ENCODE peak calls at places on chromosome 18, in four cellular contexts. One of them, this sample, is unnamed.

GRCh38 chr18:75727479-75727878 is 300.0 kb upstream of the SMIM21 start:
- DNase-seq in mesendoderm: peak
- DNase-seq in H1: peak
- DNase-seq in IMR-90: peak
- DNase-seq in this sample: peak

GRCh38 chr18:12703714-12704113 is 872 bp downstream of the PSMG2 start:
- DNase-seq in IMR-90: peak
- DNase-seq in mesendoderm: peak
- DNase-seq in H1: no peak
- DNase-seq in this sample: no peak

GRCh38 chr18:58848685-58849084 is 16.0 kb upstream of the ZNF532 start:
- DNase-seq in mesendoderm: peak
- DNase-seq in H1: no peak
- DNase-seq in IMR-90: peak
- DNase-seq in this sample: peak

GRCh38 chr18:6055711-6056110 is 160.4 kb upstream of the TMEM200C start:
- DNase-seq in IMR-90: peak
- DNase-seq in mesendoderm: no peak
- DNase-seq in H1: no peak
- DNase-seq in this sample: no peak

GRCh38 chr18:35231052-35231451 is 9.8 kb upstream of the ZNF397 start:
- DNase-seq in H1: peak
- DNase-seq in mesendoderm: peak
- DNase-seq in IMR-90: peak
- DNase-seq in this sample: peak

GRCh38 chr18:42782929-42783328 is 332.6 kb downstream of the RIT2 start:
- DNase-seq in mesendoderm: no peak
- DNase-seq in H1: no peak
- DNase-seq in IMR-90: no peak
- DNase-seq in this sample: no peak

GRCh38 chr18:58542426-58543159 is 86.3 kb downstream of the ALPK2 start:
- DNase-seq in IMR-90: no peak
- DNase-seq in H1: no peak
- DNase-seq in mesendoderm: no peak
- DNase-seq in this sample: no peak

GRCh38 chr18:8711736-8712135 is 6.4 kb downstream of the MTCL1 start:
- DNase-seq in H1: no peak
- DNase-seq in IMR-90: no peak
- DNase-seq in mesendoderm: no peak
- DNase-seq in this sample: no peak

GRCh38 chr18:25349926-25350560 is 1.9 kb downstream of the ZNF521 start:
- DNase-seq in IMR-90: peak
- DNase-seq in mesendoderm: peak
- DNase-seq in H1: no peak
- DNase-seq in this sample: peak

GRCh38 chr18:44568986-44569385 is 111.7 kb upstream of the SETBP1 start:
- DNase-seq in mesendoderm: peak
- DNase-seq in H1: no peak
- DNase-seq in IMR-90: no peak
- DNase-seq in this sample: no peak

GRCh38 chr18:41466436-41467160 is 488.4 kb upstream of the PIK3C3 start:
- DNase-seq in mesendoderm: no peak
- DNase-seq in H1: no peak
- DNase-seq in IMR-90: no peak
- DNase-seq in this sample: no peak

GRCh38 chr18:67476585-67476984 is 39.9 kb downstream of the DSEL start:
- DNase-seq in H1: no peak
- DNase-seq in IMR-90: peak
- DNase-seq in mesendoderm: no peak
- DNase-seq in this sample: no peak

GRCh38 chr18:79107886-79108285 is 38.7 kb downstream of the ATP9B start:
- DNase-seq in H1: no peak
- DNase-seq in mesendoderm: no peak
- DNase-seq in IMR-90: no peak
- DNase-seq in this sample: no peak

GRCh38 chr18:63402246-63403164 is 19.8 kb downstream of the VPS4B start:
- DNase-seq in IMR-90: no peak
- DNase-seq in mesendoderm: no peak
- DNase-seq in H1: no peak
- DNase-seq in this sample: no peak

GRCh38 chr18:9516437-9517064 is 41.2 kb downstream of the RALBP1 start:
- DNase-seq in H1: no peak
- DNase-seq in mesendoderm: peak
- DNase-seq in IMR-90: peak
- DNase-seq in this sample: no peak

GRCh38 chr18:9916067-9916684 is 2.4 kb downstream of the VAPA start:
- DNase-seq in mesendoderm: no peak
- DNase-seq in IMR-90: peak
- DNase-seq in H1: no peak
- DNase-seq in this sample: no peak

GRCh38 chr18:25113081-25113480 is 238.9 kb downstream of the ZNF521 start:
- DNase-seq in H1: no peak
- DNase-seq in IMR-90: no peak
- DNase-seq in mesendoderm: peak
- DNase-seq in this sample: peak

GRCh38 chr18:75654928-75655745 is 227.6 kb upstream of the SMIM21 start:
- DNase-seq in H1: peak
- DNase-seq in mesendoderm: peak
- DNase-seq in IMR-90: no peak
- DNase-seq in this sample: peak

GRCh38 chr18:62621546-62621945 is 93.8 kb upstream of the PHLPP1 start:
- DNase-seq in IMR-90: no peak
- DNase-seq in H1: no peak
- DNase-seq in mesendoderm: no peak
- DNase-seq in this sample: no peak

GRCh38 chr18:33700513-33700976 is 122.5 kb downstream of the ASXL3 start:
- DNase-seq in IMR-90: no peak
- DNase-seq in mesendoderm: no peak
- DNase-seq in H1: no peak
- DNase-seq in this sample: no peak

GRCh38 chr18:73943763-73944162 is 203.9 kb downstream of the FBXO15 start:
- DNase-seq in IMR-90: no peak
- DNase-seq in H1: no peak
- DNase-seq in mesendoderm: no peak
- DNase-seq in this sample: no peak

GRCh38 chr18:11339121-11339520 is 189.8 kb upstream of the PIEZO2 start:
- DNase-seq in H1: no peak
- DNase-seq in mesendoderm: no peak
- DNase-seq in IMR-90: no peak
- DNase-seq in this sample: no peak

GRCh38 chr18:7572837-7573236 is 5.7 kb downstream of the PTPRM start:
- DNase-seq in H1: no peak
- DNase-seq in mesendoderm: no peak
- DNase-seq in IMR-90: peak
- DNase-seq in this sample: no peak

GRCh38 chr18:27921392-27921791 is 255.5 kb downstream of the CDH2 start:
- DNase-seq in mesendoderm: peak
- DNase-seq in IMR-90: no peak
- DNase-seq in H1: no peak
- DNase-seq in this sample: peak

GRCh38 chr18:52288403-52289004 is 51.5 kb upstream of the DCC start:
- DNase-seq in H1: peak
- DNase-seq in mesendoderm: peak
- DNase-seq in IMR-90: no peak
- DNase-seq in this sample: peak

GRCh38 chr18:22658318-22658717 is 240.6 kb upstream of the CTAGE1 start:
- DNase-seq in H1: no peak
- DNase-seq in IMR-90: no peak
- DNase-seq in mesendoderm: no peak
- DNase-seq in this sample: no peak

GRCh38 chr18:69567813-69568488 is 167.3 kb downstream of the DOK6 start:
- DNase-seq in mesendoderm: peak
- DNase-seq in H1: no peak
- DNase-seq in IMR-90: no peak
- DNase-seq in this sample: no peak

DNA sequence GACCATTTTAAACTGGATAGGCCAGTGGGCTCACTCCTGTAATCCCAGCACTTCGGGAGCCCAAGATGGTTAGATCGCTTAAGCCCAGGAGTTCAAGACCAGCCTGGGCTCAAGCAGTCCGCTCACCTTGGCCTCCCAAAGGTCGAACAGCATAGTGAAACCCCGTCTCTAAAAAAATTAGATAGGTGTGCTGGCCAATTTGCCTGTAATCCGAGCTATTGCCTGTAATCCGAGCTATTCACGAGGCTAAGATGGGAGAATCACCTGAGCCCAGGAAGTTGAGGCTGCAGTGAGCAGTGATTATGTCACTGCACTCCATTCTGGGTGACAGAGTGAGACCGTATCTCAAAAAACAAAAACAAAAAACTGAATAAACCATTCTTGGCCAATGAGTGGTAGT is 52.6 kb upstream of the EMILIN2 start:
- DNase-seq in H1: no peak
- DNase-seq in IMR-90: no peak
- DNase-seq in mesendoderm: peak
- DNase-seq in this sample: peak
- H3K56ac ChIP-seq in H1: no peak
- H3K56ac ChIP-seq in IMR-90: no peak
- H3K56ac ChIP-seq in mesendoderm: no peak
- H3K56ac ChIP-seq in this sample: no peak

GRCh38 chr18:48683661-48684060 is 144.8 kb downstream of the CTIF start:
- DNase-seq in IMR-90: no peak
- DNase-seq in mesendoderm: no peak
- DNase-seq in H1: no peak
- DNase-seq in this sample: no peak
- H3K56ac ChIP-seq in IMR-90: no peak
- H3K56ac ChIP-seq in mesendoderm: no peak
- H3K56ac ChIP-seq in H1: no peak
- H3K56ac ChIP-seq in this sample: no peak

GRCh38 chr18:55419939-55420664 is 167.9 kb downstream of the TCF4 start:
- DNase-seq in mesendoderm: peak
- DNase-seq in H1: no peak
- DNase-seq in IMR-90: no peak
- DNase-seq in this sample: no peak
- H3K56ac ChIP-seq in mesendoderm: peak
- H3K56ac ChIP-seq in H1: no peak
- H3K56ac ChIP-seq in IMR-90: peak
- H3K56ac ChIP-seq in this sample: no peak

GRCh38 chr18:47992903-47993302 is 62.4 kb upstream of the SMAD2 start:
- DNase-seq in mesendoderm: no peak
- DNase-seq in IMR-90: no peak
- DNase-seq in H1: no peak
- DNase-seq in this sample: no peak
- H3K56ac ChIP-seq in mesendoderm: no peak
- H3K56ac ChIP-seq in IMR-90: no peak
- H3K56ac ChIP-seq in H1: no peak
- H3K56ac ChIP-seq in this sample: no peak

DNA sequence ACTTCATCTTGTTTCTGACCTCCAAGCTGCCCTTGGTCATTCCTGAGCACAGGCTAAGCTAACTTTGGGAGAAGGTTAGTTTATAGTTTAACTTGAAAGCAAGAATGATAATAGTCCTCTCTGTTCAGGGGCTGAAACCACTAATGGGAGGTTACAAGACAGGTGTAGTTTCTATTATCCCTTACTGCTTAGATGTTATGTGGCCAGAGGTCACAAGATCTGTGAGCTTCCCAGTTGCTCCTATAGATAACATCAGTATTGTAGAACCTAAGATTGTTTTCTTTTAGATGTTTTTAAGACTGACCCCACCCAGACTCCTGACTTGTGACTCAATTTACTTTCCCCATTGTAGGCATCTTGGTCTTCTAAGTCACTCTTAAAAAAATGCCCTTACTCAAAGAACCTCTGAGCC is 94.8 kb upstream of the LPIN2 start:
- DNase-seq in mesendoderm: no peak
- DNase-seq in IMR-90: no peak
- DNase-seq in H1: no peak
- DNase-seq in this sample: no peak
- H3K56ac ChIP-seq in mesendoderm: no peak
- H3K56ac ChIP-seq in IMR-90: no peak
- H3K56ac ChIP-seq in H1: no peak
- H3K56ac ChIP-seq in this sample: no peak